ENCODE peak calls at places on chromosomes 7 and 10, in seven cellular contexts. One of them, this sample, is unnamed.

GRCh38 chr10:3745582-3745981 is 39.4 kb downstream of the KLF6 start:
- DNase-seq in tibial artery: no peak
- DNase-seq in IMR-90: no peak
- DNase-seq in foreskin fibroblast: no peak
- DNase-seq in upper lobe of right lung: no peak
- DNase-seq in heart right ventricle: no peak
- DNase-seq in AG04450: no peak
- DNase-seq in this sample: no peak

GRCh38 chr10:22042557-22043326 is 39.2 kb upstream of the DNAJC1 start:
- DNase-seq in tibial artery: no peak
- DNase-seq in IMR-90: no peak
- DNase-seq in foreskin fibroblast: no peak
- DNase-seq in upper lobe of right lung: no peak
- DNase-seq in heart right ventricle: no peak
- DNase-seq in AG04450: no peak
- DNase-seq in this sample: no peak

GRCh38 chr10:103661198-103661950 is 167.9 kb downstream of the NEURL1 start:
- DNase-seq in tibial artery: peak
- DNase-seq in IMR-90: peak
- DNase-seq in foreskin fibroblast: peak
- DNase-seq in upper lobe of right lung: peak
- DNase-seq in heart right ventricle: peak
- DNase-seq in AG04450: peak
- DNase-seq in this sample: peak

GRCh38 chr7:44894881-44895600 is 9.7 kb upstream of the PURB start:
- DNase-seq in tibial artery: no peak
- DNase-seq in IMR-90: no peak
- DNase-seq in foreskin fibroblast: no peak
- DNase-seq in upper lobe of right lung: no peak
- DNase-seq in heart right ventricle: no peak
- DNase-seq in AG04450: no peak
- DNase-seq in this sample: no peak

GRCh38 chr7:35424869-35425495 is 171.1 kb upstream of the TBX20 start:
- DNase-seq in tibial artery: no peak
- DNase-seq in IMR-90: peak
- DNase-seq in foreskin fibroblast: peak
- DNase-seq in upper lobe of right lung: peak
- DNase-seq in heart right ventricle: peak
- DNase-seq in AG04450: peak
- DNase-seq in this sample: peak

GRCh38 chr7:28666144-28666543 is 253.8 kb downstream of the CREB5 start:
- DNase-seq in tibial artery: no peak
- DNase-seq in IMR-90: peak
- DNase-seq in foreskin fibroblast: peak
- DNase-seq in upper lobe of right lung: no peak
- DNase-seq in heart right ventricle: no peak
- DNase-seq in AG04450: no peak
- DNase-seq in this sample: no peak

GRCh38 chr7:73437091-73437490 is 3.5 kb downstream of the FZD9 start:
- DNase-seq in tibial artery: no peak
- DNase-seq in IMR-90: no peak
- DNase-seq in foreskin fibroblast: no peak
- DNase-seq in upper lobe of right lung: no peak
- DNase-seq in heart right ventricle: no peak
- DNase-seq in AG04450: no peak
- DNase-seq in this sample: no peak

GRCh38 chr10:29841724-29842649 is 207.2 kb upstream of the SVIL start:
- DNase-seq in tibial artery: peak
- DNase-seq in IMR-90: peak
- DNase-seq in foreskin fibroblast: peak
- DNase-seq in upper lobe of right lung: peak
- DNase-seq in heart right ventricle: peak
- DNase-seq in AG04450: no peak
- DNase-seq in this sample: no peak

GRCh38 chr10:116120688-116121087 is 152.3 kb downstream of the GFRA1 start:
- DNase-seq in tibial artery: no peak
- DNase-seq in IMR-90: no peak
- DNase-seq in foreskin fibroblast: no peak
- DNase-seq in upper lobe of right lung: no peak
- DNase-seq in heart right ventricle: no peak
- DNase-seq in AG04450: no peak
- DNase-seq in this sample: no peak

GRCh38 chr7:155618708-155619633 is 25.5 kb upstream of the RBM33 start:
- DNase-seq in tibial artery: no peak
- DNase-seq in IMR-90: peak
- DNase-seq in foreskin fibroblast: peak
- DNase-seq in upper lobe of right lung: no peak
- DNase-seq in heart right ventricle: no peak
- DNase-seq in AG04450: no peak
- DNase-seq in this sample: no peak

GRCh38 chr10:131972474-131973071 is 9.2 kb downstream of the BNIP3 start:
- DNase-seq in tibial artery: peak
- DNase-seq in IMR-90: peak
- DNase-seq in foreskin fibroblast: peak
- DNase-seq in upper lobe of right lung: no peak
- DNase-seq in heart right ventricle: peak
- DNase-seq in AG04450: no peak
- DNase-seq in this sample: peak

GRCh38 chr7:1193593-1194424 is 33.8 kb upstream of the ZFAND2A start:
- DNase-seq in tibial artery: no peak
- DNase-seq in IMR-90: peak
- DNase-seq in foreskin fibroblast: peak
- DNase-seq in upper lobe of right lung: no peak
- DNase-seq in heart right ventricle: peak
- DNase-seq in AG04450: no peak
- DNase-seq in this sample: peak

GRCh38 chr10:84626688-84627087 is 298.3 kb downstream of the CCSER2 start:
- DNase-seq in tibial artery: no peak
- DNase-seq in IMR-90: no peak
- DNase-seq in foreskin fibroblast: no peak
- DNase-seq in upper lobe of right lung: no peak
- DNase-seq in heart right ventricle: no peak
- DNase-seq in AG04450: no peak
- DNase-seq in this sample: no peak

GRCh38 chr10:110746969-110747608 is 103.0 kb downstream of the RBM20 start:
- DNase-seq in tibial artery: no peak
- DNase-seq in IMR-90: no peak
- DNase-seq in foreskin fibroblast: no peak
- DNase-seq in upper lobe of right lung: no peak
- DNase-seq in heart right ventricle: no peak
- DNase-seq in AG04450: no peak
- DNase-seq in this sample: no peak

GRCh38 chr10:97321032-97321806 is 2.1 kb downstream of the FRAT1 start:
- DNase-seq in tibial artery: peak
- DNase-seq in IMR-90: no peak
- DNase-seq in foreskin fibroblast: no peak
- DNase-seq in upper lobe of right lung: peak
- DNase-seq in heart right ventricle: peak
- DNase-seq in AG04450: no peak
- DNase-seq in this sample: no peak

GRCh38 chr7:120407015-120407414 is 134.0 kb downstream of the KCND2 start:
- DNase-seq in tibial artery: no peak
- DNase-seq in IMR-90: no peak
- DNase-seq in foreskin fibroblast: no peak
- DNase-seq in upper lobe of right lung: no peak
- DNase-seq in heart right ventricle: no peak
- DNase-seq in AG04450: no peak
- DNase-seq in this sample: no peak

GRCh38 chr7:102117743-102118142 is 168.9 kb upstream of the SH2B2 start:
- DNase-seq in tibial artery: no peak
- DNase-seq in IMR-90: peak
- DNase-seq in foreskin fibroblast: peak
- DNase-seq in upper lobe of right lung: peak
- DNase-seq in heart right ventricle: no peak
- DNase-seq in AG04450: peak
- DNase-seq in this sample: no peak

GRCh38 chr7:149854611-149855367 is 16.6 kb downstream of the ZNF862 start:
- DNase-seq in tibial artery: no peak
- DNase-seq in IMR-90: peak
- DNase-seq in foreskin fibroblast: peak
- DNase-seq in upper lobe of right lung: peak
- DNase-seq in heart right ventricle: peak
- DNase-seq in AG04450: no peak
- DNase-seq in this sample: peak

GRCh38 chr10:103793920-103794883 is 61.2 kb downstream of the SH3PXD2A start:
- DNase-seq in tibial artery: no peak
- DNase-seq in IMR-90: no peak
- DNase-seq in foreskin fibroblast: no peak
- DNase-seq in upper lobe of right lung: peak
- DNase-seq in heart right ventricle: no peak
- DNase-seq in AG04450: no peak
- DNase-seq in this sample: no peak

GRCh38 chr7:116177009-116177408 is 33.3 kb upstream of the TES start:
- DNase-seq in tibial artery: no peak
- DNase-seq in IMR-90: peak
- DNase-seq in foreskin fibroblast: peak
- DNase-seq in upper lobe of right lung: no peak
- DNase-seq in heart right ventricle: no peak
- DNase-seq in AG04450: peak
- DNase-seq in this sample: no peak

GRCh38 chr7:15015545-15016314 is 113.2 kb upstream of the DGKB start:
- DNase-seq in tibial artery: no peak
- DNase-seq in IMR-90: peak
- DNase-seq in foreskin fibroblast: peak
- DNase-seq in upper lobe of right lung: no peak
- DNase-seq in heart right ventricle: peak
- DNase-seq in AG04450: peak
- DNase-seq in this sample: no peak

GRCh38 chr7:130008941-130009847 is 42.0 kb downstream of the ZC3HC1 start:
- DNase-seq in tibial artery: peak
- DNase-seq in IMR-90: peak
- DNase-seq in foreskin fibroblast: peak
- DNase-seq in upper lobe of right lung: peak
- DNase-seq in heart right ventricle: no peak
- DNase-seq in AG04450: no peak
- DNase-seq in this sample: no peak

GRCh38 chr7:103499976-103500375 is 54.0 kb upstream of the SLC26A5 start:
- DNase-seq in tibial artery: no peak
- DNase-seq in IMR-90: peak
- DNase-seq in foreskin fibroblast: peak
- DNase-seq in upper lobe of right lung: no peak
- DNase-seq in heart right ventricle: no peak
- DNase-seq in AG04450: no peak
- DNase-seq in this sample: no peak

GRCh38 chr10:48946891-48947500 is 7.4 kb upstream of the LRRC18 start:
- DNase-seq in tibial artery: peak
- DNase-seq in IMR-90: no peak
- DNase-seq in foreskin fibroblast: no peak
- DNase-seq in upper lobe of right lung: peak
- DNase-seq in heart right ventricle: no peak
- DNase-seq in AG04450: no peak
- DNase-seq in this sample: no peak

GRCh38 chr7:139572704-139573395 is 49.4 kb downstream of the CLEC2L start:
- DNase-seq in tibial artery: no peak
- DNase-seq in IMR-90: no peak
- DNase-seq in foreskin fibroblast: no peak
- DNase-seq in upper lobe of right lung: no peak
- DNase-seq in heart right ventricle: no peak
- DNase-seq in AG04450: no peak
- DNase-seq in this sample: no peak

DNA sequence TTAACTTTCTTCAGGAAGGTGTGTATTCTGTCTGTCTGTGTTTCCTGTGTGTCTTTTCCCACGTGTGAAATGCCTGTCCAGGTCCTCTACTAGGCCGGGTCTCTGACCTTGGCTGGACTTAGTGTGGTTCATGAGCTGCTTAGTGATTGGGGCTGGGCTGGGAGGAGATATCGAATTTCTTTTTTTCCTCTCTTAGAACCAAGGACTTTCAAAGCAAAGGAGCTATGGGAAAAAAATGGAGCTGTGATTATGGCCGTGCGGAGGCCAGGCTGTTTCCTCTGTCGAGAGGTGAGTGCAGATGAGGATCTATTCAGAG is 13.8 kb downstream of the PRXL2A start:
- DNase-seq in tibial artery: no peak
- DNase-seq in IMR-90: no peak
- DNase-seq in foreskin fibroblast: no peak
- DNase-seq in upper lobe of right lung: no peak
- DNase-seq in heart right ventricle: no peak
- DNase-seq in AG04450: no peak
- DNase-seq in this sample: no peak
- H3K4me3 ChIP-seq in tibial artery: no peak
- H3K4me3 ChIP-seq in IMR-90: no peak
- H3K4me3 ChIP-seq in foreskin fibroblast: no peak
- H3K4me3 ChIP-seq in upper lobe of right lung: no peak
- H3K4me3 ChIP-seq in heart right ventricle: no peak
- H3K4me3 ChIP-seq in AG04450: no peak
- H3K4me3 ChIP-seq in this sample: no peak

GRCh38 chr7:88095-88926 is 104.1 kb upstream of the FAM20C start:
- DNase-seq in tibial artery: no peak
- DNase-seq in IMR-90: no peak
- DNase-seq in foreskin fibroblast: no peak
- DNase-seq in upper lobe of right lung: no peak
- DNase-seq in heart right ventricle: no peak
- DNase-seq in AG04450: no peak
- DNase-seq in this sample: no peak
- H3K4me3 ChIP-seq in tibial artery: no peak
- H3K4me3 ChIP-seq in IMR-90: no peak
- H3K4me3 ChIP-seq in foreskin fibroblast: no peak
- H3K4me3 ChIP-seq in upper lobe of right lung: no peak
- H3K4me3 ChIP-seq in heart right ventricle: no peak
- H3K4me3 ChIP-seq in AG04450: no peak
- H3K4me3 ChIP-seq in this sample: no peak

DNA sequence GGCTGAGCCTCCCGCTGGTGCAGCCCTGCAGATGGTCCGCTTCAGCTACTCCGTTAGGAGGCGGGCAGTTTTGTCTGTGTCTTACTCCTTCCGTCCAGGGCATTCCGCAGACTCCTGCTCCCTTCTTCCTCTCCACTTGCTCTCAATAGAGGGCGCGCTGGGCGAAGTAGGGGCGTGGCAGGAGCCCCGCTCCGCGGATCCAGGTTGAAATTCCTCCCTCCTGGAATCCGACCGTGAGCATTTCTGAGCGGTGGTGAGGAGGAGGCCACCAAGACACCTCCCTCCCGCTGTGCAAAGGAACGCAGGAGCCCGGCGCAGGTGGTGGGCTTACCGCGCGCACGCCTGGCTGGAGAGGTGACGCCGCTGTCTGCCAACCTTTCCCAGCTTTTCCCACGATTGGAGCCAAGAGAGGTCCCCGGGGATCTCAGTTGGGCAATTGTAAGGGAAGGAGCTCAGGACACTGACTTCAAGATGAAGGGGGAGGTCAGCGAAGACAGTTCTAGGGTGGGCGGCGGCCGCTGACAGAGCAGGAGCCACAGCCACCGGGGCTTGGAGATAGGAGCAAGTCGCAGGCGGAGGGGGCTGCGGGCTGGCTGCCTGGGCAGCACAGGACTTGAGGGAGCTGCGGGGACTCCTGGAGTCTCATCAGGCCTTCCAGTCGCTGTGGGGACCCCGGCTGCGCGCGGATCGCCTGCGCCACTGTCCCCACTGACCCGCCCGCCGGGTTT is 1011.3 kb downstream of the XPNPEP1 start:
- DNase-seq in tibial artery: peak
- DNase-seq in IMR-90: peak
- DNase-seq in foreskin fibroblast: peak
- DNase-seq in upper lobe of right lung: peak
- DNase-seq in heart right ventricle: peak
- DNase-seq in AG04450: peak
- DNase-seq in this sample: no peak
- H3K4me3 ChIP-seq in tibial artery: no peak
- H3K4me3 ChIP-seq in IMR-90: peak
- H3K4me3 ChIP-seq in foreskin fibroblast: peak
- H3K4me3 ChIP-seq in upper lobe of right lung: peak
- H3K4me3 ChIP-seq in heart right ventricle: peak
- H3K4me3 ChIP-seq in AG04450: peak
- H3K4me3 ChIP-seq in this sample: no peak

GRCh38 chr10:62498271-62498670 is 124.1 kb downstream of the ZNF365 start:
- DNase-seq in tibial artery: no peak
- DNase-seq in IMR-90: no peak
- DNase-seq in foreskin fibroblast: no peak
- DNase-seq in upper lobe of right lung: no peak
- DNase-seq in heart right ventricle: no peak
- DNase-seq in AG04450: no peak
- DNase-seq in this sample: no peak
- H3K4me3 ChIP-seq in tibial artery: no peak
- H3K4me3 ChIP-seq in IMR-90: no peak
- H3K4me3 ChIP-seq in foreskin fibroblast: no peak
- H3K4me3 ChIP-seq in upper lobe of right lung: no peak
- H3K4me3 ChIP-seq in heart right ventricle: no peak
- H3K4me3 ChIP-seq in AG04450: no peak
- H3K4me3 ChIP-seq in this sample: no peak